ENCODE peak calls at places on chromosomes 12 and 14, in eight cellular contexts. One of them, this sample, is unnamed.

GRCh38 chr14:91996951-91997371 is 42.9 kb downstream of the TRIP11 start:
- DNase-seq in MM.1S: peak
- DNase-seq in CD8-positive, alpha-beta memory T cell: no peak
- DNase-seq in dorsolateral prefrontal cortex: no peak
- DNase-seq in AG09309: peak
- DNase-seq in AG10803: peak
- DNase-seq in NT2/D1: peak
- DNase-seq in cardiac fibroblast: peak
- DNase-seq in this sample: peak

GRCh38 chr14:104938436-104938835 is 13.8 kb downstream of the PLD4 start:
- DNase-seq in MM.1S: no peak
- DNase-seq in CD8-positive, alpha-beta memory T cell: no peak
- DNase-seq in dorsolateral prefrontal cortex: no peak
- DNase-seq in AG09309: no peak
- DNase-seq in AG10803: peak
- DNase-seq in NT2/D1: no peak
- DNase-seq in cardiac fibroblast: no peak
- DNase-seq in this sample: no peak

GRCh38 chr14:76696791-76697190 is 64.5 kb upstream of the VASH1 start:
- DNase-seq in MM.1S: no peak
- DNase-seq in CD8-positive, alpha-beta memory T cell: no peak
- DNase-seq in dorsolateral prefrontal cortex: no peak
- DNase-seq in AG09309: no peak
- DNase-seq in AG10803: no peak
- DNase-seq in NT2/D1: no peak
- DNase-seq in cardiac fibroblast: no peak
- DNase-seq in this sample: peak

GRCh38 chr12:115485967-115486366 is 791.5 kb downstream of the MED13L start:
- DNase-seq in MM.1S: no peak
- DNase-seq in CD8-positive, alpha-beta memory T cell: no peak
- DNase-seq in dorsolateral prefrontal cortex: no peak
- DNase-seq in AG09309: no peak
- DNase-seq in AG10803: no peak
- DNase-seq in NT2/D1: no peak
- DNase-seq in cardiac fibroblast: no peak
- DNase-seq in this sample: no peak

GRCh38 chr12:47650469-47650868 is 55.4 kb downstream of the RPAP3 start:
- DNase-seq in MM.1S: no peak
- DNase-seq in CD8-positive, alpha-beta memory T cell: no peak
- DNase-seq in dorsolateral prefrontal cortex: no peak
- DNase-seq in AG09309: no peak
- DNase-seq in AG10803: no peak
- DNase-seq in NT2/D1: no peak
- DNase-seq in cardiac fibroblast: no peak
- DNase-seq in this sample: no peak

GRCh38 chr14:50941151-50941550 is 3.1 kb downstream of the PYGL start:
- DNase-seq in MM.1S: no peak
- DNase-seq in CD8-positive, alpha-beta memory T cell: no peak
- DNase-seq in dorsolateral prefrontal cortex: no peak
- DNase-seq in AG09309: peak
- DNase-seq in AG10803: peak
- DNase-seq in NT2/D1: no peak
- DNase-seq in cardiac fibroblast: no peak
- DNase-seq in this sample: no peak

GRCh38 chr12:1523558-1524050 is 70.8 kb downstream of the FBXL14 start:
- DNase-seq in MM.1S: no peak
- DNase-seq in CD8-positive, alpha-beta memory T cell: no peak
- DNase-seq in dorsolateral prefrontal cortex: no peak
- DNase-seq in AG09309: no peak
- DNase-seq in AG10803: no peak
- DNase-seq in NT2/D1: peak
- DNase-seq in cardiac fibroblast: no peak
- DNase-seq in this sample: no peak

GRCh38 chr12:2574536-2574935 is 220.2 kb upstream of the FKBP4 start:
- DNase-seq in MM.1S: no peak
- DNase-seq in CD8-positive, alpha-beta memory T cell: no peak
- DNase-seq in dorsolateral prefrontal cortex: no peak
- DNase-seq in AG09309: no peak
- DNase-seq in AG10803: no peak
- DNase-seq in NT2/D1: no peak
- DNase-seq in cardiac fibroblast: no peak
- DNase-seq in this sample: no peak

GRCh38 chr12:132131229-132131628 is 12.9 kb downstream of the DDX51 start:
- DNase-seq in MM.1S: no peak
- DNase-seq in CD8-positive, alpha-beta memory T cell: no peak
- DNase-seq in dorsolateral prefrontal cortex: no peak
- DNase-seq in AG09309: no peak
- DNase-seq in AG10803: no peak
- DNase-seq in NT2/D1: no peak
- DNase-seq in cardiac fibroblast: no peak
- DNase-seq in this sample: no peak

GRCh38 chr12:13587721-13588389 is 391.3 kb downstream of the EMP1 start:
- DNase-seq in MM.1S: no peak
- DNase-seq in CD8-positive, alpha-beta memory T cell: no peak
- DNase-seq in dorsolateral prefrontal cortex: no peak
- DNase-seq in AG09309: no peak
- DNase-seq in AG10803: no peak
- DNase-seq in NT2/D1: no peak
- DNase-seq in cardiac fibroblast: no peak
- DNase-seq in this sample: no peak

GRCh38 chr12:118053071-118053985 is 7.7 kb downstream of the WSB2 start:
- DNase-seq in MM.1S: no peak
- DNase-seq in CD8-positive, alpha-beta memory T cell: no peak
- DNase-seq in dorsolateral prefrontal cortex: no peak
- DNase-seq in AG09309: no peak
- DNase-seq in AG10803: peak
- DNase-seq in NT2/D1: no peak
- DNase-seq in cardiac fibroblast: peak
- DNase-seq in this sample: no peak

GRCh38 chr14:37230551-37231194 is 32.9 kb downstream of the MIPOL1 start:
- DNase-seq in MM.1S: peak
- DNase-seq in CD8-positive, alpha-beta memory T cell: no peak
- DNase-seq in dorsolateral prefrontal cortex: no peak
- DNase-seq in AG09309: peak
- DNase-seq in AG10803: peak
- DNase-seq in NT2/D1: no peak
- DNase-seq in cardiac fibroblast: peak
- DNase-seq in this sample: peak

GRCh38 chr12:125674554-125674953 is 609.3 kb downstream of the AACS start:
- DNase-seq in MM.1S: no peak
- DNase-seq in CD8-positive, alpha-beta memory T cell: no peak
- DNase-seq in dorsolateral prefrontal cortex: no peak
- DNase-seq in AG09309: no peak
- DNase-seq in AG10803: no peak
- DNase-seq in NT2/D1: no peak
- DNase-seq in cardiac fibroblast: no peak
- DNase-seq in this sample: no peak

GRCh38 chr12:112841240-112841639 is 49.7 kb downstream of the RPH3A start:
- DNase-seq in MM.1S: no peak
- DNase-seq in CD8-positive, alpha-beta memory T cell: no peak
- DNase-seq in dorsolateral prefrontal cortex: no peak
- DNase-seq in AG09309: no peak
- DNase-seq in AG10803: no peak
- DNase-seq in NT2/D1: no peak
- DNase-seq in cardiac fibroblast: no peak
- DNase-seq in this sample: no peak

GRCh38 chr12:46265102-46265501 is 3.7 kb downstream of the SLC38A1 start:
- DNase-seq in MM.1S: no peak
- DNase-seq in CD8-positive, alpha-beta memory T cell: no peak
- DNase-seq in dorsolateral prefrontal cortex: no peak
- DNase-seq in AG09309: no peak
- DNase-seq in AG10803: no peak
- DNase-seq in NT2/D1: no peak
- DNase-seq in cardiac fibroblast: no peak
- DNase-seq in this sample: no peak

GRCh38 chr12:100069795-100070194 is 72.9 kb downstream of the BLTP3B start:
- DNase-seq in MM.1S: no peak
- DNase-seq in CD8-positive, alpha-beta memory T cell: no peak
- DNase-seq in dorsolateral prefrontal cortex: no peak
- DNase-seq in AG09309: no peak
- DNase-seq in AG10803: no peak
- DNase-seq in NT2/D1: no peak
- DNase-seq in cardiac fibroblast: no peak
- DNase-seq in this sample: no peak

GRCh38 chr14:69077841-69078240 is 75.1 kb downstream of the DCAF5 start:
- DNase-seq in MM.1S: no peak
- DNase-seq in CD8-positive, alpha-beta memory T cell: no peak
- DNase-seq in dorsolateral prefrontal cortex: no peak
- DNase-seq in AG09309: no peak
- DNase-seq in AG10803: peak
- DNase-seq in NT2/D1: no peak
- DNase-seq in cardiac fibroblast: peak
- DNase-seq in this sample: no peak

GRCh38 chr14:34700622-34701130 is 13.7 kb downstream of the CFL2 start:
- DNase-seq in MM.1S: no peak
- DNase-seq in CD8-positive, alpha-beta memory T cell: no peak
- DNase-seq in dorsolateral prefrontal cortex: no peak
- DNase-seq in AG09309: no peak
- DNase-seq in AG10803: no peak
- DNase-seq in NT2/D1: no peak
- DNase-seq in cardiac fibroblast: no peak
- DNase-seq in this sample: no peak

GRCh38 chr14:34701808-34702207 is 12.6 kb downstream of the CFL2 start:
- DNase-seq in MM.1S: no peak
- DNase-seq in CD8-positive, alpha-beta memory T cell: no peak
- DNase-seq in dorsolateral prefrontal cortex: no peak
- DNase-seq in AG09309: no peak
- DNase-seq in AG10803: no peak
- DNase-seq in NT2/D1: no peak
- DNase-seq in cardiac fibroblast: no peak
- DNase-seq in this sample: no peak

GRCh38 chr14:34699873-34700621 is 14.3 kb downstream of the CFL2 start:
- DNase-seq in MM.1S: no peak
- DNase-seq in CD8-positive, alpha-beta memory T cell: no peak
- DNase-seq in dorsolateral prefrontal cortex: no peak
- DNase-seq in AG09309: peak
- DNase-seq in AG10803: peak
- DNase-seq in NT2/D1: no peak
- DNase-seq in cardiac fibroblast: peak
- DNase-seq in this sample: no peak
- H3K4me3 ChIP-seq in MM.1S: no peak
- H3K4me3 ChIP-seq in CD8-positive, alpha-beta memory T cell: no peak
- H3K4me3 ChIP-seq in dorsolateral prefrontal cortex: no peak
- H3K4me3 ChIP-seq in AG09309: no peak
- H3K4me3 ChIP-seq in AG10803: no peak
- H3K4me3 ChIP-seq in NT2/D1: no peak
- H3K4me3 ChIP-seq in cardiac fibroblast: no peak
- H3K4me3 ChIP-seq in this sample: no peak

DNA sequence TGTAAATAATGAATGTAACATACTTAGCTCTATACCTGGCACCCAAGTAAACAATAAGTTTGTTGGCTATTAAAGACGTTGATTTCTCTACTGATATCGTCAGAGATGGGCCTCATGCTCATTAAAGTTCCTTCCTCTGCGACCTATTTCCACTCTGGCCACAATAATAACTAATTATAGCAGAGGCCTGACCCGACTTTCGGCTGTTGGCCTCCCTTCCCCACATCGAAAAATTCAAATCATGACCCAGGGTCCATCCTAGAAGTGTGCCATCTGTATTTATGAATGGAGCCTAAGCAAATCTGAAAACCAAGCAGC is 320 bp upstream of the USP30 start:
- DNase-seq in MM.1S: no peak
- DNase-seq in CD8-positive, alpha-beta memory T cell: no peak
- DNase-seq in dorsolateral prefrontal cortex: no peak
- DNase-seq in AG09309: no peak
- DNase-seq in AG10803: no peak
- DNase-seq in NT2/D1: no peak
- DNase-seq in cardiac fibroblast: no peak
- DNase-seq in this sample: no peak
- H3K4me3 ChIP-seq in MM.1S: peak
- H3K4me3 ChIP-seq in CD8-positive, alpha-beta memory T cell: peak
- H3K4me3 ChIP-seq in dorsolateral prefrontal cortex: peak
- H3K4me3 ChIP-seq in AG09309: peak
- H3K4me3 ChIP-seq in AG10803: peak
- H3K4me3 ChIP-seq in NT2/D1: peak
- H3K4me3 ChIP-seq in cardiac fibroblast: peak
- H3K4me3 ChIP-seq in this sample: peak

GRCh38 chr12:24360461-24360860 is 411.0 kb upstream of the SOX5 start:
- DNase-seq in MM.1S: no peak
- DNase-seq in CD8-positive, alpha-beta memory T cell: no peak
- DNase-seq in dorsolateral prefrontal cortex: no peak
- DNase-seq in AG09309: no peak
- DNase-seq in AG10803: no peak
- DNase-seq in NT2/D1: no peak
- DNase-seq in cardiac fibroblast: no peak
- DNase-seq in this sample: no peak
- H3K4me3 ChIP-seq in MM.1S: no peak
- H3K4me3 ChIP-seq in CD8-positive, alpha-beta memory T cell: no peak
- H3K4me3 ChIP-seq in dorsolateral prefrontal cortex: no peak
- H3K4me3 ChIP-seq in AG09309: no peak
- H3K4me3 ChIP-seq in AG10803: no peak
- H3K4me3 ChIP-seq in NT2/D1: no peak
- H3K4me3 ChIP-seq in cardiac fibroblast: no peak
- H3K4me3 ChIP-seq in this sample: no peak

GRCh38 chr14:74686324-74686723 is 26.6 kb downstream of the AREL1 start:
- DNase-seq in MM.1S: no peak
- DNase-seq in CD8-positive, alpha-beta memory T cell: no peak
- DNase-seq in dorsolateral prefrontal cortex: no peak
- DNase-seq in AG09309: no peak
- DNase-seq in AG10803: no peak
- DNase-seq in NT2/D1: no peak
- DNase-seq in cardiac fibroblast: no peak
- DNase-seq in this sample: no peak

GRCh38 chr14:74683406-74683805 is 29.5 kb downstream of the AREL1 start:
- DNase-seq in MM.1S: no peak
- DNase-seq in CD8-positive, alpha-beta memory T cell: no peak
- DNase-seq in dorsolateral prefrontal cortex: no peak
- DNase-seq in AG09309: no peak
- DNase-seq in AG10803: no peak
- DNase-seq in NT2/D1: no peak
- DNase-seq in cardiac fibroblast: no peak
- DNase-seq in this sample: peak

GRCh38 chr14:74685054-74685453 is 27.8 kb downstream of the AREL1 start:
- DNase-seq in MM.1S: no peak
- DNase-seq in CD8-positive, alpha-beta memory T cell: no peak
- DNase-seq in dorsolateral prefrontal cortex: no peak
- DNase-seq in AG09309: no peak
- DNase-seq in AG10803: no peak
- DNase-seq in NT2/D1: no peak
- DNase-seq in cardiac fibroblast: no peak
- DNase-seq in this sample: no peak

GRCh38 chr14:74682169-74682952 is 30.5 kb downstream of the AREL1 start:
- DNase-seq in MM.1S: no peak
- DNase-seq in CD8-positive, alpha-beta memory T cell: no peak
- DNase-seq in dorsolateral prefrontal cortex: no peak
- DNase-seq in AG09309: no peak
- DNase-seq in AG10803: no peak
- DNase-seq in NT2/D1: no peak
- DNase-seq in cardiac fibroblast: no peak
- DNase-seq in this sample: no peak

DNA sequence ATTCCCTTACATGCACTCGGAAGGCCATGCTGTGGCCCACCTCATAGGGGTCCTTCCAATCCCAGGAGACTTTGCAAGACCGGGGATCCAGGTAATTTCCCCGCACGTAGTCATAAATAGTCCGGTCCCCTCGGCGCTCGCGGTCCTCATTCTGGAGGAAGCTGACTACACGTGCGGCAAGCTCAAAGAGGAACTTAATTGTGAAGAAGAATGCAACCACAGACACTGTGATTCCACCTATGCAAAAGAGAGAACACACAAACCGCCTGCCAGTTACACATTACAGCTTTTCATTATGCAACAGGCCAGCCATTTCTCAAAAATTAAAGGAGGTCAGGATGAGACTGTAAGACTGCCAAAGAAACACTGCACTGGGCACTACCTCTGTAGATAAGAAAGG is 28.4 kb downstream of the AREL1 start:
- DNase-seq in MM.1S: no peak
- DNase-seq in CD8-positive, alpha-beta memory T cell: no peak
- DNase-seq in dorsolateral prefrontal cortex: no peak
- DNase-seq in AG09309: no peak
- DNase-seq in AG10803: no peak
- DNase-seq in NT2/D1: no peak
- DNase-seq in cardiac fibroblast: no peak
- DNase-seq in this sample: no peak
- H3K4me3 ChIP-seq in MM.1S: no peak
- H3K4me3 ChIP-seq in CD8-positive, alpha-beta memory T cell: no peak
- H3K4me3 ChIP-seq in dorsolateral prefrontal cortex: no peak
- H3K4me3 ChIP-seq in AG09309: no peak
- H3K4me3 ChIP-seq in AG10803: no peak
- H3K4me3 ChIP-seq in NT2/D1: no peak
- H3K4me3 ChIP-seq in cardiac fibroblast: no peak
- H3K4me3 ChIP-seq in this sample: no peak